ENCODE peak calls at places on chromosomes 7 and 10, in five cellular contexts. T is transverse colon, A is A549, L is vagina, V is prostate gland. Q is an unnamed sample.

GRCh38 chr10:5043716-5044115 is 40.1 kb upstream of the AKR1C2 start:
- DNase-seq in A (no peak), V (peak), T (peak), L (no peak), Q (peak)

GRCh38 chr7:39357648-39358047 is 208.6 kb upstream of the YAE1 start:
- DNase-seq in V (no peak), A (peak), L (no peak), T (no peak), Q (no peak)

GRCh38 chr7:106812027-106812643 is 52.9 kb upstream of the PIK3CG start:
- DNase-seq in L (peak), T (no peak), A (no peak), V (no peak), Q (peak)

GRCh38 chr7:99374121-99375064 is at the start of gene ARPC1B:
- DNase-seq in V (peak), L (no peak), A (peak), T (peak), Q (peak)

GRCh38 chr10:132170561-132171361 is 16.0 kb upstream of the DPYSL4 start:
- DNase-seq in T (no peak), V (no peak), A (no peak), L (no peak), Q (no peak)

GRCh38 chr7:155808551-155809331 is 3.5 kb downstream of the SHH start:
- DNase-seq in V (no peak), L (no peak), A (peak), T (peak), Q (peak)

GRCh38 chr7:100723732-100724275 is 3.5 kb downstream of the EPO start:
- DNase-seq in T (no peak), V (no peak), A (no peak), L (no peak), Q (peak)

GRCh38 chr10:104306897-104307296 is 31.4 kb downstream of the ITPRIP start:
- DNase-seq in L (no peak), T (no peak), A (no peak), V (no peak), Q (no peak)

GRCh38 chr7:18357691-18358090 is 137.9 kb upstream of the HDAC9 start:
- DNase-seq in A (peak), L (no peak), T (no peak), V (no peak), Q (no peak)

GRCh38 chr7:77348371-77348813 is 67.8 kb downstream of the GSAP start:
- DNase-seq in V (no peak), T (no peak), L (no peak), A (no peak), Q (peak)

GRCh38 chr10:54559498-54559897 is 241.5 kb downstream of the PCDH15 start:
- DNase-seq in A (no peak), L (no peak), V (no peak), T (no peak), Q (no peak)

GRCh38 chr10:75733135-75733890 is 301.9 kb downstream of the LRMDA start:
- DNase-seq in V (no peak), T (no peak), A (no peak), L (no peak), Q (no peak)

GRCh38 chr10:82438277-82438676 is 563.3 kb downstream of the NRG3 start:
- DNase-seq in T (no peak), L (no peak), V (no peak), A (no peak), Q (no peak)

GRCh38 chr10:132234860-132235259 is 48.1 kb downstream of the DPYSL4 start:
- DNase-seq in L (no peak), V (no peak), T (no peak), A (no peak), Q (no peak)

GRCh38 chr10:128861018-128861565 is 605.9 kb upstream of the MGMT start:
- DNase-seq in L (no peak), T (no peak), A (no peak), V (no peak), Q (no peak)

GRCh38 chr10:27225642-27226257 is 14.8 kb downstream of the ACBD5 start:
- DNase-seq in L (no peak), A (no peak), V (no peak), T (no peak), Q (no peak)

GRCh38 chr10:63707254-63707910 is 186.2 kb downstream of the REEP3 start:
- DNase-seq in L (no peak), T (no peak), A (peak), V (peak), Q (no peak)

GRCh38 chr7:139118234-139118802 is 8.8 kb upstream of the ZC3HAV1 start:
- DNase-seq in T (no peak), L (peak), V (no peak), A (peak), Q (peak)

GRCh38 chr7:53596230-53596629 is 560.8 kb downstream of the POM121L12 start:
- DNase-seq in T (no peak), A (no peak), L (no peak), V (no peak), Q (no peak)

GRCh38 chr7:95104739-95105138 is 197.3 kb downstream of the PPP1R9A start:
- DNase-seq in T (no peak), L (no peak), A (peak), V (peak), Q (peak)

GRCh38 chr10:123642293-123642692 is 23.9 kb upstream of the GPR26 start:
- DNase-seq in V (no peak), T (no peak), L (no peak), A (no peak), Q (no peak)

GRCh38 chr10:64733980-64734379 is 1212.8 kb downstream of the REEP3 start:
- DNase-seq in V (no peak), T (peak), L (no peak), A (peak), Q (peak)

GRCh38 chr10:7533657-7534479 is 123.0 kb upstream of the SFMBT2 start:
- DNase-seq in L (no peak), A (no peak), T (no peak), V (no peak), Q (no peak)

GRCh38 chr7:79507161-79507560 is 53.7 kb upstream of the MAGI2 start:
- DNase-seq in T (no peak), V (no peak), A (peak), L (no peak), Q (no peak)
- H3K27ac ChIP-seq in T (no peak), V (no peak), A (peak), L (no peak), Q (no peak)

DNA sequence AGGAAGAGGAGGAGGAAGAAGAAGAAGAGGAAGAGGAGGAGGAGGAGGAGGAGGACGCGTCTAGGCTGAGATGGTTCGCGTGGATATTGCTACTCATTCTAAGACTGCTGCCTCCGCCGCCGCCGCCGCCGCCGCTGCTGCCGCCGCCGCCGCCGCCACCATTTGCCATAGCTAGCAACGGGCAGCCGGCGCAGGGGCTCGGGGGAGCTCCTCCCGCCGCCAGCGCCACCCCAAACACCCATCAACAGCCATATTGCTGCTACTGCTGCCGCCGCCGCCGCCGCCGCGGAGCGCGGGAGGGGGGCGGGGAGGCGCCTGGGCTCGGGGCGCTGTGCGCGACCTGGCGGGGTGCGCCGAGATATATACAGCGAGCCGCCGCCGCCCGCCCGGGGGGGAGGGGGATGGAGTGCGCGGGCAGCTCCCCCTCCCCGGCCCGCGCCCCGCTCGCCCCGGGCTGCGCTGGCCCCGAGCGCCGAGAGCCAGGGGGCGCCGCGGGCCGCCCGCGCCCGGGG is at the start of gene KCNMA1:
- DNase-seq in A (peak), V (no peak), L (no peak), T (peak), Q (peak)
- H3K4me3 ChIP-seq in A (peak), V (peak), L (peak), T (peak), Q (no peak)

GRCh38 chr7:128919881-128920789 is 9.6 kb upstream of the KCP start:
- DNase-seq in T (no peak), V (no peak), L (no peak), A (no peak), Q (no peak)

GRCh38 chr7:128918266-128918665 is 7.8 kb upstream of the KCP start:
- DNase-seq in A (no peak), L (no peak), T (no peak), V (no peak), Q (no peak)

GRCh38 chr7:128920913-128921582 is 10.5 kb upstream of the KCP start:
- DNase-seq in L (no peak), A (no peak), V (no peak), T (no peak), Q (no peak)

GRCh38 chr7:128917061-128917460 is 6.6 kb upstream of the KCP start:
- DNase-seq in T (no peak), L (no peak), A (no peak), V (no peak), Q (no peak)

GRCh38 chr7:128919241-128919640 is 8.7 kb upstream of the KCP start:
- DNase-seq in T (no peak), L (no peak), V (no peak), A (no peak), Q (no peak)
- TF ChIP-seq POLR2A in T (no peak), L (no peak), V (no peak), A (no peak), Q (no peak)

DNA sequence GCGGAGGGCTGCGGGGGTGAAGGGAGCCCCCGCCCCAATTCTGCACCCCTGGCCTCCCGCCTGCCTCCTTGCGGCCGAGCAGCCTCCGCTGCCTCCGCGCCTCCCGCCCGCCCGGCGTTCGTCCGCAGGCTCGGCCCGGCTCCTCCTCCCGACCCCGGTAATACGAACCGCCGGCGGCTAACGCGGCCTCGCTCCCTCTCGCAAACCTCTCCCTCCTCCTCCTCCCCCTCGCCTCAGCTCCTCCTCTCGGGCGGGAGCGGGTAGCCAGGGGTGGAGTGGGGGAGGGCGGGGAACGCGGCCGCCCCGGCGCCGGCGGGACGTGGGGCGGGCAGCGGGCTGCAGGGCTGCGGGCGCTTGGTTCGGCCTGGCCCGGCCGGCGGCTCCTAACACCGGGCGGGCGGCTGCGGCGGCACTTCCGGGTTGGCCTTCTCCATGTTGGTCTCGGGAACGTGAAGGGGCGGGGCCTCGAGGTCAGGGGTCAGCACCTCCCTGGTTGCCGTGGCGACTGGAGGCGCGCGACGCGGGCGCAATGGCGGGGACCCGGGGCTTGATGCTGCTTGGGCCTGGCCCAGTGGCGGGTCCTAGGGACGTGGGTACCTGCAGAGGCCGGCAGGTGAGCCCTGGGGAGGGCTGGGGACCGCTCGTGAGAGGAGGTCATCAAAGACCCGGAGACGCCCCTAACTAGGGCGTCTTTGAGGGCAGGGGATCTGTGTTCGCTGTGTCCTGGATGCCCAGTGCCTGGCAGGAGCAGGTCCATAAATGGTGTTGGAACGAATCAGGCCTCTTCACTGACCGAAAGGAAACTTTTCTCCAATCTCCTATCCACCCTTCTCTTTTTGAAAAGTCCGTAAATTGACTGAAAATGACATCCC is at the start of gene RAB11FIP2:
- DNase-seq in A (peak), T (peak), V (peak), L (peak), Q (peak)
- H3K27ac ChIP-seq in A (peak), T (peak), V (peak), L (peak), Q (peak)

GRCh38 chr7:145293120-145293792 is 457.4 kb upstream of the TPK1 start:
- DNase-seq in A (no peak), T (no peak), V (no peak), L (no peak), Q (no peak)
- H3K4me3 ChIP-seq in A (no peak), T (no peak), V (no peak), L (no peak), Q (no peak)

GRCh38 chr7:32495298-32496051 is at the start of gene AVL9:
- DNase-seq in A (peak), T (peak), L (peak), V (peak), Q (peak)
- TF ChIP-seq POLR2A in A (peak), T (peak), L (peak), V (peak), Q (peak)

GRCh38 chr10:87875929-87876571 is 12.6 kb downstream of the PTEN start:
- DNase-seq in V (no peak), L (no peak), A (no peak), T (no peak), Q (no peak)

GRCh38 chr10:87872828-87873227 is 9.4 kb downstream of the PTEN start:
- DNase-seq in V (no peak), T (no peak), L (no peak), A (no peak), Q (no peak)

GRCh38 chr10:87870154-87870553 is 6.7 kb downstream of the PTEN start:
- DNase-seq in V (no peak), T (no peak), A (no peak), L (no peak), Q (no peak)

GRCh38 chr10:87878664-87879459 is 15.4 kb downstream of the PTEN start:
- DNase-seq in T (no peak), A (no peak), L (no peak), V (no peak), Q (no peak)

DNA sequence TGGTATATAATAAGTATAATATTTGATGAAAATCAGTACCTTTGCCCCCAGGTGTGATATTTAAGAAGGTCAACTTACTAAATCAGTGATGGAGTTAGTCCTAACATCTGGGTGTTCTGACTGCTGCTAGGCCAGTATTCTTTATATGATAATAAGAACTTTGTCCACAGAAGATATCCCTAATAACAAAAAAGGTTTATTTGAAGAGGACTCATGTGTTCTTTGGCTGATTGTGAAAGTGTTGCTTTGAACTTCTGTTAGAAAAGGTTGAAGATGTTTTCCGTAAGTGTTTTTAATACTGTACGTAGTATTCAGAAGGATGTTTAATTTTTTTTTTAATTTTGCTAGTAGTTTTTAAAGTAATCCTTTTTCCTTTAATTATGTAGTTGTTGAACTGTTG is 10.2 kb downstream of the PTEN start:
- DNase-seq in V (no peak), T (no peak), L (no peak), A (no peak), Q (no peak)
- H3K27ac ChIP-seq in V (no peak), T (no peak), L (peak), A (no peak), Q (no peak)